ENCODE peak calls at places on chromosomes 7 and 10, in ten cellular contexts. Q, E, H, M, G, V, J, K, C and Z are unnamed samples.
A peak's percentile ranks its signal among the peaks of the same experiment; 100 is the strongest.

GRCh38 chr7:73894851-73895441 is 34.0 kb downstream of the TMEM270 start:
- DNase-seq in M (peak; percentile 47), Q (peak; percentile 87), J (peak; percentile 46), V (no peak), G (no peak), K (no peak), C (peak; percentile 94), H (peak; percentile 92), E (no peak), Z (peak; percentile 95)

GRCh38 chr10:29703276-29703675 is 68.5 kb upstream of the SVIL start:
- DNase-seq in C (no peak), J (no peak), Q (peak; percentile 82), H (no peak), K (peak; percentile 73), V (no peak), G (no peak), M (no peak), E (no peak), Z (no peak)

GRCh38 chr10:17644485-17644964 is 574 bp downstream of the STAM start:
- DNase-seq in E (no peak), C (no peak), K (no peak), H (no peak), J (peak; percentile 22), Q (peak; percentile 52), G (no peak), V (no peak), M (no peak), Z (no peak)

GRCh38 chr7:1555046-1555812 is 776 bp downstream of the TMEM184A start:
- DNase-seq in C (no peak), H (no peak), G (no peak), M (peak; percentile 89), J (peak; percentile 85), E (peak; percentile 88), K (peak; percentile 51), Q (peak; percentile 74), V (peak; percentile 67), Z (no peak)

GRCh38 chr10:23070819-23071218 is 24.6 kb upstream of the MSRB2 start:
- DNase-seq in M (no peak), K (no peak), C (no peak), E (no peak), J (no peak), Q (no peak), G (no peak), V (no peak), H (no peak), Z (no peak)

GRCh38 chr7:102432476-102433318 is 678 bp upstream of the ORAI2 start:
- DNase-seq in H (no peak), E (no peak), J (peak; percentile 44), G (no peak), K (no peak), C (no peak), M (peak; percentile 50), Q (no peak), V (no peak), Z (no peak)

GRCh38 chr7:152462995-152463713 is 27.4 kb upstream of the KMT2C start:
- DNase-seq in E (no peak), H (no peak), C (no peak), G (no peak), M (no peak), J (no peak), V (no peak), Q (no peak), K (no peak), Z (no peak)

GRCh38 chr7:2006231-2006771 is 226.4 kb downstream of the MAD1L1 start:
- DNase-seq in H (peak; percentile 32), M (no peak), Q (no peak), J (no peak), K (peak; percentile 23), V (no peak), E (no peak), C (peak; percentile 47), G (no peak), Z (no peak)

GRCh38 chr7:46545790-46546189 is 624.7 kb upstream of the IGFBP3 start:
- DNase-seq in J (no peak), V (no peak), G (no peak), E (peak; percentile 64), K (no peak), M (no peak), H (no peak), Q (no peak), C (no peak), Z (no peak)

GRCh38 chr7:131524699-131525098 is 31.7 kb downstream of the PODXL start:
- DNase-seq in J (no peak), H (no peak), Q (no peak), K (no peak), C (no peak), V (no peak), E (no peak), M (no peak), G (no peak), Z (no peak)

GRCh38 chr10:113558336-113558735 is 5.5 kb downstream of the HABP2 start:
- DNase-seq in M (no peak), C (no peak), K (no peak), V (no peak), J (no peak), Q (no peak), H (no peak), G (peak; percentile 78), E (no peak), Z (no peak)

GRCh38 chr7:139915864-139916716 is 87.0 kb downstream of the TBXAS1 start:
- DNase-seq in E (no peak), M (peak; percentile 55), C (no peak), G (no peak), Q (peak; percentile 23), J (peak; percentile 93), K (no peak), V (peak; percentile 46), H (no peak), Z (no peak)

GRCh38 chr10:122795924-122796323 is 49.7 kb downstream of the CUZD1 start:
- DNase-seq in C (no peak), V (no peak), H (no peak), E (no peak), K (no peak), G (no peak), Q (no peak), J (no peak), M (no peak), Z (no peak)

GRCh38 chr10:131245475-131246059 is 66.0 kb downstream of the TCERG1L start:
- DNase-seq in Q (no peak), E (no peak), H (no peak), V (no peak), C (no peak), M (no peak), G (no peak), K (no peak), J (no peak), Z (no peak)

GRCh38 chr7:92313055-92313454 is 67.3 kb downstream of the ANKIB1 start:
- DNase-seq in E (no peak), Q (no peak), C (no peak), V (no peak), K (no peak), H (no peak), M (no peak), G (no peak), J (no peak), Z (no peak)

GRCh38 chr7:159036916-159037605 is 107.6 kb downstream of the VIPR2 start:
- DNase-seq in K (no peak), M (no peak), Q (no peak), V (no peak), E (no peak), C (peak; percentile 32), H (peak; percentile 56), J (no peak), G (no peak), Z (peak; percentile 78)

GRCh38 chr10:59234814-59235429 is 58.5 kb downstream of the PHYHIPL start:
- DNase-seq in E (no peak), K (no peak), V (no peak), J (no peak), C (no peak), G (no peak), M (peak; percentile 11), H (no peak), Q (no peak), Z (no peak)

GRCh38 chr7:139457153-139457946 is 26.1 kb downstream of the KLRG2 start:
- DNase-seq in H (no peak), G (no peak), K (no peak), V (no peak), M (no peak), J (peak; percentile 59), Q (no peak), E (no peak), C (no peak), Z (no peak)

GRCh38 chr7:129434846-129435318 is 650 bp downstream of the STRIP2 start:
- DNase-seq in G (no peak), M (peak; percentile 7), Q (peak; percentile 76), J (peak; percentile 65), H (no peak), K (peak; percentile 18), C (no peak), V (no peak), E (peak; percentile 2), Z (no peak)

GRCh38 chr10:101310528-101311439 is 43.2 kb upstream of the BTRC start:
- DNase-seq in H (no peak), K (peak; percentile 47), G (no peak), E (no peak), C (no peak), Q (peak; percentile 80), J (no peak), M (no peak), V (peak; percentile 47), Z (no peak)
- H3K27me3 ChIP-seq in H (peaks cover 77% of the 10 kb centered on the region), K (no peaks in the 10 kb centered on the region), G (no peaks in the 10 kb centered on the region), E (no peaks in the 10 kb centered on the region), C (peaks cover 51% of the 10 kb centered on the region), Q (peaks cover 7% of the 10 kb centered on the region), J (no peaks in the 10 kb centered on the region), M (peaks cover 79% of the 10 kb centered on the region), V (peaks cover 81% of the 10 kb centered on the region), Z (peaks cover 80% of the 10 kb centered on the region)

DNA sequence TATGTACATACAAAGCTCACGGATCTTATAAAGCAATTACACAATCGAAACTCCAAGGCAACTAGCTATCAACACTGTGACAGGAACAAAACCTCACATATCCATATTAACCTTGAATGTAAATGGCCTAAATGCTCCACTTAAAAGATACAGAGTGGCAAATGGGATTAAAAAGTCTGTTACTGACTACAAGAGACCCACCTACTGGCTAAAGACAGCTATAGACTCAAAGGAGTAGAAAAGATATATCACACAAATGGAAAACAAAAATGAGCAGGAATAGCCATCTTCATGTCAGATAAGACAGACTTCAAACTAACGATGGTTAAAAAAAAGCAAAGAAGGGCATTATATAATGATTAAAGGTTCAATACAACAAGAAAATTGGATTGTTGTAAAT is 246.7 kb downstream of the ADRA2A start:
- DNase-seq in J (no peak), M (no peak), G (no peak), K (no peak), Q (no peak), E (peak; percentile 1), H (no peak), V (no peak), C (no peak), Z (no peak)
- TF ChIP-seq EP300 in J (no peak), M (no peak), G (no peak), K (no peak), Q (no peak), E (no peak), H (no peak), V (no peak), C (no peak), Z (no peak)

GRCh38 chr7:71034243-71034642 is 97.7 kb upstream of the GALNT17 start:
- DNase-seq in E (no peak), Q (no peak), K (no peak), H (no peak), V (no peak), C (no peak), M (no peak), J (no peak), G (no peak), Z (peak; percentile 57)
- H3K4me1 ChIP-seq in E (no peaks in the 10 kb centered on the region), Q (no peaks in the 10 kb centered on the region), K (no peaks in the 10 kb centered on the region), H (no peaks in the 10 kb centered on the region), V (no peaks in the 10 kb centered on the region), C (no peaks in the 10 kb centered on the region), M (no peaks in the 10 kb centered on the region), J (no peaks in the 10 kb centered on the region), G (no peaks in the 10 kb centered on the region), Z (no peaks in the 10 kb centered on the region)

GRCh38 chr7:100491192-100491578 is 7.5 kb downstream of the NYAP1 start:
- DNase-seq in M (no peak), C (no peak), Q (no peak), E (no peak), G (no peak), V (no peak), J (no peak), H (no peak), K (no peak), Z (no peak)
- H3K27me3 ChIP-seq in M (peaks cover 16% of the 10 kb centered on the region), C (peaks cover 5% of the 10 kb centered on the region), Q (no peaks in the 10 kb centered on the region), E (peaks cover 1% of the 10 kb centered on the region), G (peaks cover 3% of the 10 kb centered on the region), V (peaks cover 14% of the 10 kb centered on the region), J (no peaks in the 10 kb centered on the region), H (peaks cover 10% of the 10 kb centered on the region), K (no peaks in the 10 kb centered on the region), Z (no peaks in the 10 kb centered on the region)